ENCODE peak calls at places on chromosomes 1 and 21, in four cellular contexts. N, T, K and A are unnamed samples.

GRCh38 chr1:68213843-68214242 is 18.5 kb downstream of the WLS start:
- DNase-seq in N (peak), T (peak), K (peak), A (peak)

GRCh38 chr1:61079898-61080336 is 2.4 kb upstream of the NFIA start:
- DNase-seq in N (peak), T (peak), K (peak), A (peak)

GRCh38 chr1:67114162-67114561 is 20.6 kb downstream of the C1orf141 start:
- DNase-seq in N (no peak), T (no peak), K (no peak), A (no peak)

GRCh38 chr1:91846007-91846620 is 39.8 kb downstream of the TGFBR3 start:
- DNase-seq in N (no peak), T (peak), K (peak), A (peak)

GRCh38 chr1:39812913-39813312 is 24.2 kb upstream of the BMP8B start:
- DNase-seq in N (no peak), T (no peak), K (no peak), A (no peak)

GRCh38 chr1:42801832-42802483 is 15.0 kb upstream of the ERMAP start:
- DNase-seq in N (no peak), T (no peak), K (no peak), A (no peak)

GRCh38 chr1:246801241-246802020 is 77.2 kb downstream of the SCCPDH start:
- DNase-seq in N (no peak), T (no peak), K (no peak), A (no peak)

GRCh38 chr1:32334864-32335618 is 992 bp downstream of the MARCKSL1 start:
- DNase-seq in N (no peak), T (peak), K (peak), A (no peak)

GRCh38 chr1:160795951-160796383 is at the start of gene LY9:
- DNase-seq in N (no peak), T (peak), K (no peak), A (no peak)

GRCh38 chr1:73516458-73516857 is 681.5 kb downstream of the LRRIQ3 start:
- DNase-seq in N (no peak), T (no peak), K (no peak), A (no peak)

GRCh38 chr1:226449823-226450222 is 41.9 kb upstream of the PARP1 start:
- DNase-seq in N (no peak), T (no peak), K (no peak), A (no peak)

GRCh38 chr1:209048961-209049669 is 534.4 kb upstream of the CAMK1G start:
- DNase-seq in N (no peak), T (no peak), K (no peak), A (no peak)

GRCh38 chr1:46341222-46342083 is 846 bp downstream of the NSUN4 start:
- DNase-seq in N (no peak), T (no peak), K (peak), A (peak)

GRCh38 chr1:34268311-34269042 is 91.8 kb downstream of the C1orf94 start:
- DNase-seq in N (no peak), T (no peak), K (no peak), A (no peak)

GRCh38 chr1:100036718-100037664 is 67.2 kb downstream of the SLC35A3 start:
- DNase-seq in N (no peak), T (peak), K (no peak), A (no peak)

GRCh38 chr1:117077267-117077666 is 17.1 kb downstream of the TTF2 start:
- DNase-seq in N (no peak), T (no peak), K (no peak), A (no peak)

GRCh38 chr1:39666772-39667171 is 5.1 kb downstream of the NT5C1A start:
- DNase-seq in N (no peak), T (no peak), K (no peak), A (no peak)

GRCh38 chr1:86504895-86505625 is 36.3 kb downstream of the CLCA1 start:
- DNase-seq in N (no peak), T (peak), K (no peak), A (no peak)

GRCh38 chr1:86503477-86504129 is 34.9 kb downstream of the CLCA1 start:
- DNase-seq in N (no peak), T (peak), K (peak), A (peak)

GRCh38 chr1:86500731-86501130 is 32.0 kb downstream of the CLCA1 start:
- DNase-seq in N (no peak), T (no peak), K (no peak), A (no peak)

GRCh38 chr1:86502721-86503430 is 34.1 kb downstream of the CLCA1 start:
- DNase-seq in N (no peak), T (peak), K (no peak), A (peak)

DNA sequence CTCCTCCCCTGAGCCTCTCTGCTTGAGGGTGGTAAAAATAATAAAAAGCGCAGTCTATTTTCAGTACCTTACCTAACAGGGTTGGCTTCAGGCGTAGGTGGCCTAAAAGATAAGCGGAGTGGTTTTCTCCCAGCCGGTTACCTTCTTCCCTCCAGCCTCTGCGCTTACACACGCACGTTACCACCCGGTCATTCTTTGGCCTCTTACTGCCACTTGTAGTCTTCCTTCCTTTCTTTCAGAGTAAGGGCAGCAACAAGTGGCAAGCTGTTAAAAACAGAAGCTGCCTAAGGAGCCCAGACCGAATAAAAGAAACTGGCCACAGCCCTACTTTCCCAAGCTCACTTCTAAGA is 35.4 kb downstream of the CLCA1 start:
- DNase-seq in N (no peak), T (no peak), K (no peak), A (peak)
- H3K4me3 ChIP-seq in N (no peak), T (no peak), K (peak), A (peak)

DNA sequence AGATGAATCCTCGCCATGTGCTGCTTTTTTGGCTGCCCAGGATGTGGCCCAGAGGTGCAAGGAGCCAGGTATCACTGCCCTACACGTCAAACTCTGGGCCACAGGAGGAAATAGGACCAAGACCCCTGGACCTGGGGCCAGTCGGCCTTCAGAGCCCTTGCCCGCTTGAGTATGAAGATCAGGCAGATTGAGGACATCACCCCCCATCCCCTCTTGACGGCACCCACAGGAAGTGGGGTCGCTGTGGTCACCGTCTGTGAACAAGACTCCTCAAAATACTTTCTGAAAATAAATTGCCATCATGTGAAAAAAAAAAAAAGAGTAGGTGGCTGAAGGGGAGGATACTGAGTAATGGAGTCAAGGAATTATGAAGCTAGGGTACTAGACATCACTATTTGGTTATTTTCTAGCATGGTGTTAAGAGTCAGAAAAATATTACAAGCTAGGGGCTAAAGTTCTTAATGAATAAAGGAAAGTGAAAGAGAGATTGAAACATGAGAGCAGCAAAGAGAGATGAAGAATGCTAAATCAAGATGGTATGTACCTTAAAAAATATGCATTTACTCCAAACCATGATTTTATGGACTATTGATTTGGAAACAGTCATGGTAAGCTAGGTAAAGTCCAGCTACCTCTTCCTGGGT is 84.9 kb downstream of the CLEC20A start:
- DNase-seq in N (no peak), T (no peak), K (no peak), A (no peak)
- H3K27ac ChIP-seq in N (no peak), T (no peak), K (no peak), A (no peak)

GRCh38 chr21:31338892-31339368 is 5.1 kb downstream of the TIAM1 start:
- DNase-seq in N (no peak), T (no peak), K (no peak), A (no peak)
- TF ChIP-seq POLR2A in N (no peak), T (no peak), K (no peak), A (no peak)

GRCh38 chr1:17539202-17539525 is 334 bp upstream of the ARHGEF10L start:
- DNase-seq in N (no peak), T (no peak), K (no peak), A (no peak)
- H3K4me3 ChIP-seq in N (peak), T (peak), K (no peak), A (peak)

DNA sequence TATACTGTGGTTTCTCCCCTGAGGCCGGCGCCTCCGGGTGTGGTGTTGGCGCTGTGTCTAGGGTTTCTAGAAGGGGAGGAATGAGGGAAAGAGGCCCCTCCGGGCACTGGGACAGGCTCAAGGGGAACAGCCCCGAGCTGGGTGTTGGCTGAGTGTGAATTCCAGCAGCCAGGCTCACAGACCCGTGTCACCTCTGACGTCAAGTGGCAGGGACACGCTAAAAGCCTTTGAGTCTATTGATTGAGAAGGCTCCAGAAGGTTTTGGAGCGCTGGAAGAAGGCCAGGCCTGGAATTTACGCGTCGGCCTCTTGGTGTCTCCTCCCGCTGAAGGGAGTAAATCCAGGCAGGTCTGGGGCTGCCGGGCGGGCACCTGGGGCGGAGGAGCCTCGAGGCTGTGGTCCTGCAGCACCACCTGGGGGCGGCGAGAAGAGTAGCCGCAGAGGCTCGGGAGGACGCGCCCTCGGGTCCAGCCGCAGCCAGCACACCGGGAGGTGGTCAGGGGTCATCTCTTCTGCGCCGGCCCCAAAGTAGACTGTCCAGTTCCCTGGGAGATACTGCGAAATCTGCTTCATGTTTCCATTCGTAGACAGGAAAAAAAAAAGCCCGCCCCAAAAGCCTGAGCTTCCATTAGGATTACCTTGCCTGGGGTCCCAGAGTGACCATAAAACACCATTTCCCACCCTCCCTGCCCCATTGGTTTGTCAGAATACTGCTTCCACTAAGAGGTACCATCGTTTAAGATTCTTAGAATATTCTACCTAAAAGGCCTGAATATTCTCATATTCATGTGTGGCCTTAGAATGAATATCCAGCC is 61.7 kb downstream of the TLR5 start:
- DNase-seq in N (peak), T (peak), K (peak), A (peak)
- H3K27ac ChIP-seq in N (peak), T (peak), K (peak), A (peak)

DNA sequence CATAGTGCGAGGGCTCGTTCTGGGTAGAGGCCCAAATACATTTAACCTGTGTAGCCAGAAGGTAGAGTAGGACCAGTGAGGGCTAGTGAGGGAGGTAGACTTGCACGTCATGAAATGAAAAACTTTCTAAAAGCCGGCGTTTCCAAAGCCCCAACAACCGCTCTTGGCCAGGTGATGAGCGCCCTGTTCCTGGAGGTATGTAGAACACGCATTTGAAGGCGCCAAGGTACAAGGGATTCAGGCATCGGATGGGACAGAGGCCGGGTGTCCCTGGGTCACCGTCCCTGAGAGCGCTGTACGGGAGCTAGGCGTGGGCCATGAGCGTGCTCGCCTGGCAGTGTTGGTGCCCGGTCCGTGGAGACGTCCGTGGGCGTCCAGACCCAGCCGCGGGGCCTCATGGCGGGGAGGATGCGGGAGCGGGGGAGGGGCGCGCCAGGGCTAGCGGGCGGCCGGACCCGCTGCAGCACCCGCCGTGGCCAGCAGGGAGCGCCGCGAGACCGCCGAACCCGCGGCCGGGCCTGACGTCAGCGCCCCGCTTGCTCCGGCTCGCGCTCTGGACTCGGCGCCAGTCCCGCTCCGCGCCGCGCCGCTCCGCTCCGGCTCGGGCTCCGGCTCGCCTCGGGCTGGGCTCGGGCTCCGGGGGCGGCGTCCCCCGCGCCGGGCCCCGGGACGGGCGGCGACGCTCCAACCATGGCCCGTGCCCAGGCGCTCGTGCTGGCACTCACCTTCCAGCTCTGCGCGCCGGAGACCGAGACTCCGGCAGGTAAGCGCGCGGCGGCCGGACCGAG is at the start of gene PTPRU:
- DNase-seq in N (peak), T (peak), K (peak), A (peak)
- TF ChIP-seq POLR2A in N (no peak), T (no peak), K (no peak), A (no peak)

DNA sequence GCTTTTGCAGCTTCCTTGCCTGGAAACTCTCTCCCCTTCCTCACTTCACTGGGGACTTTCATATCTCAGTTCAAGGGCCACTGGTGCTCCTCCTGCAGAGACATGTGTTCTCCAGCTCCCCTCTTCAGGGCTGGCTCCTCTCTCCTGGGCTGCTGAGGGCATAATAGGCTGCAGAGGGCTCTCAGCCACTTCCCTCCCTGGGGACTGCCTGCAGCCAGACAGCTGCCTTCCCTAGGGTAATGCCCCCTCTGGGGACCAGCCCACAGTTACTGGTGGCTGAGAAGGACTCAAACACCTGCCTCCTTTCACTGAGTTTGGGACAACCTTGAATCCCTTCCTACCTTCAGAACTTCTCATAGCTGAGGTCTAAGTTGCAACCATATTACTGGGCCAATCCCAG is 104.8 kb upstream of the POU3F1 start:
- DNase-seq in N (no peak), T (no peak), K (no peak), A (no peak)
- H3K4me3 ChIP-seq in N (no peak), T (no peak), K (no peak), A (no peak)

GRCh38 chr1:108749081-108749480 is 2.6 kb downstream of the STXBP3 start:
- DNase-seq in N (no peak), T (no peak), K (no peak), A (no peak)

GRCh38 chr1:108745980-108746381 is 493 bp upstream of the STXBP3 start:
- DNase-seq in N (no peak), T (no peak), K (no peak), A (no peak)

GRCh38 chr1:108746382-108747127 is at the start of gene STXBP3:
- DNase-seq in N (peak), T (peak), K (peak), A (peak)

GRCh38 chr1:108747898-108748297 is 1.4 kb downstream of the STXBP3 start:
- DNase-seq in N (no peak), T (no peak), K (no peak), A (no peak)

DNA sequence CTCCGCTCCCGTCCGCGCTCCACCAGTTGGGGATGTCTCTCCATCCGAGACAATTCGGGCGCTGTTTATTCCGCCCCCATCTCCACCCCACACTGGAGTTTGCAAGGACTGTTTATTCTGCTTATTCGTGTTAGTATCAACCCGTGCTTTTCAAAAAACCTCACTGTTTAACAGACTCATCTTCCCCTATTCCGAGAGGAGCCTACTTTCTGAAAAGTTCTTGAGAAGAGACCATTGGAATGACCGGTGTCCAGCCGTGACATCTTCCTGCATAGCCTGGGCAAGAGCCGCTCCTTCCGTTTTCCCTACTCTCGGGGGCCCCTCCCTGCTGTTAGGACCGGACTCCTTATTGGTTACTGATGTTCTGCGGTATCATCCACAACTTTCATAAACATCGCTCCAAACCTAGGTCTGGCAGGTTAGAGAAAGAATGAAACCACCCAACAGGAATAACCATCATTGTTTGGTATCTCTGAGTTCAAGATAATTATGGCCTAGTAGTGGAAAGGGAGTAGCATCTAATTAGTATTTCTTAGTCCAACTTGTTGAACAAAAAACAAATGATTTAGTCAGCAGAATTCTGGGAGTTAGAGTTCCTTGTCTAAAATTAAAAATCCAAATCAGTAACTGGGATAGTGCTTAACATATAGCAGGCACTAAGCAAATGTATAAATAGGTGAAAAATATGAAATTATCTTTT is 804 bp downstream of the STXBP3 start:
- DNase-seq in N (peak), T (peak), K (peak), A (peak)
- H3K27ac ChIP-seq in N (peak), T (peak), K (peak), A (peak)